ENCODE peak calls at places on chromosomes 16 and 17, in ten cellular contexts. B is GM23248, H is HepG2, J is K562, P is HCT116, Y is PC-3, O is GM12878, F is astrocyte, C is mammary epithelial cell, R is A673. S is an unnamed sample.

GRCh38 chr16:49183911-49184310 is 97.7 kb downstream of the CBLN1 start:
- DNase-seq in Y (peak), B (peak), C (peak), H (peak), J (peak), P (peak), R (peak), F (no peak), O (no peak), S (no peak)

GRCh38 chr16:61182416-61182815 is 853.8 kb downstream of the CDH8 start:
- DNase-seq in O (peak), J (no peak), Y (no peak), H (no peak), F (no peak), B (no peak), C (no peak), R (peak), P (no peak), S (no peak)

GRCh38 chr17:52297230-52298010 is 138.9 kb upstream of the CA10 start:
- DNase-seq in C (peak), Y (peak), B (peak), F (no peak), O (no peak), R (peak), J (no peak), P (no peak), H (peak), S (no peak)

GRCh38 chr16:81321537-81321936 is 6.8 kb downstream of the GAN start:
- DNase-seq in C (no peak), O (no peak), H (no peak), Y (no peak), J (no peak), B (peak), F (no peak), P (no peak), R (no peak), S (no peak)

GRCh38 chr16:24013733-24014645 is 178.2 kb downstream of the PRKCB start:
- DNase-seq in H (no peak), F (no peak), R (peak), Y (no peak), C (peak), O (peak), J (no peak), P (no peak), B (no peak), S (no peak)

GRCh38 chr16:20073203-20074088 is at the start of gene GPR139:
- DNase-seq in H (no peak), Y (no peak), F (no peak), P (no peak), B (no peak), R (no peak), O (no peak), C (no peak), J (no peak), S (no peak)

GRCh38 chr16:50644245-50644644 is 36.9 kb downstream of the SNX20 start:
- DNase-seq in Y (no peak), R (no peak), F (no peak), P (no peak), O (no peak), C (no peak), J (no peak), B (no peak), H (no peak), S (no peak)

GRCh38 chr17:28180449-28180848 is 138.0 kb downstream of the NLK start:
- DNase-seq in R (no peak), O (no peak), B (peak), Y (no peak), H (no peak), C (peak), J (no peak), P (no peak), F (peak), S (no peak)

GRCh38 chr16:73228649-73229048 is 180.7 kb upstream of the ZFHX3 start:
- DNase-seq in F (peak), H (no peak), O (no peak), P (no peak), B (peak), R (no peak), J (no peak), Y (no peak), C (no peak), S (no peak)

GRCh38 chr17:79802736-79803420 is 6.0 kb upstream of the CBX8 start:
- DNase-seq in F (no peak), H (no peak), J (peak), Y (no peak), P (no peak), C (no peak), R (no peak), B (no peak), O (no peak), S (no peak)

GRCh38 chr16:15988268-15989013 is 39.0 kb downstream of the ABCC1 start:
- DNase-seq in R (no peak), B (no peak), P (no peak), O (no peak), J (peak), C (no peak), Y (no peak), H (no peak), F (peak), S (no peak)

GRCh38 chr16:88787579-88788314 is 2.7 kb upstream of the PIEZO1 start:
- DNase-seq in R (no peak), O (no peak), J (no peak), B (no peak), H (peak), F (no peak), Y (no peak), C (no peak), P (no peak), S (no peak)

GRCh38 chr16:88784856-88785105 is 239 bp downstream of the PIEZO1 start:
- DNase-seq in P (no peak), Y (no peak), C (no peak), O (no peak), J (no peak), B (no peak), R (no peak), F (no peak), H (no peak), S (no peak)

GRCh38 chr16:88783391-88784073 is 1.5 kb downstream of the PIEZO1 start:
- DNase-seq in R (peak), F (no peak), C (peak), Y (peak), P (no peak), O (no peak), H (no peak), J (no peak), B (peak), S (no peak)

GRCh38 chr16:88784074-88784855 is 755 bp downstream of the PIEZO1 start:
- DNase-seq in Y (peak), R (peak), B (peak), H (peak), C (peak), F (peak), O (no peak), J (peak), P (no peak), S (no peak)

GRCh38 chr16:88785106-88785924 is at the start of gene PIEZO1:
- DNase-seq in H (no peak), F (no peak), O (no peak), Y (peak), B (peak), C (peak), R (peak), J (peak), P (no peak), S (no peak)
- TF ChIP-seq EZH2 in H (no peak), F (no peak), O (no peak), Y (no peak), B (no peak), C (no peak), R (no peak), J (no peak), P (no peak), S (no peak)

GRCh38 chr17:74925242-74925641 is 1.2 kb downstream of the OTOP2 start:
- DNase-seq in Y (no peak), P (no peak), J (no peak), F (no peak), B (no peak), H (no peak), O (no peak), C (no peak), R (no peak), S (no peak)

GRCh38 chr17:74922694-74923537 is at the start of gene USH1G:
- DNase-seq in C (no peak), Y (peak), P (no peak), H (no peak), B (no peak), F (no peak), O (no peak), J (peak), R (peak), S (no peak)

GRCh38 chr17:74922172-74922571 is 883 bp downstream of the USH1G start:
- DNase-seq in R (no peak), C (no peak), O (no peak), J (no peak), P (no peak), H (no peak), B (no peak), Y (no peak), F (no peak), S (no peak)

GRCh38 chr17:74923538-74924249 is 379 bp upstream of the OTOP2 start:
- DNase-seq in R (peak), F (no peak), C (peak), J (peak), Y (peak), B (peak), O (no peak), P (no peak), H (no peak), S (no peak)

GRCh38 chr17:74924250-74924948 is at the start of gene OTOP2:
- DNase-seq in H (no peak), Y (no peak), O (no peak), R (no peak), J (no peak), C (no peak), P (no peak), F (no peak), B (no peak), S (no peak)
- TF ChIP-seq EZH2 in H (peak), Y (no peak), O (no peak), R (peak), J (no peak), C (peak), P (no peak), F (peak), B (peak), S (peak)

DNA sequence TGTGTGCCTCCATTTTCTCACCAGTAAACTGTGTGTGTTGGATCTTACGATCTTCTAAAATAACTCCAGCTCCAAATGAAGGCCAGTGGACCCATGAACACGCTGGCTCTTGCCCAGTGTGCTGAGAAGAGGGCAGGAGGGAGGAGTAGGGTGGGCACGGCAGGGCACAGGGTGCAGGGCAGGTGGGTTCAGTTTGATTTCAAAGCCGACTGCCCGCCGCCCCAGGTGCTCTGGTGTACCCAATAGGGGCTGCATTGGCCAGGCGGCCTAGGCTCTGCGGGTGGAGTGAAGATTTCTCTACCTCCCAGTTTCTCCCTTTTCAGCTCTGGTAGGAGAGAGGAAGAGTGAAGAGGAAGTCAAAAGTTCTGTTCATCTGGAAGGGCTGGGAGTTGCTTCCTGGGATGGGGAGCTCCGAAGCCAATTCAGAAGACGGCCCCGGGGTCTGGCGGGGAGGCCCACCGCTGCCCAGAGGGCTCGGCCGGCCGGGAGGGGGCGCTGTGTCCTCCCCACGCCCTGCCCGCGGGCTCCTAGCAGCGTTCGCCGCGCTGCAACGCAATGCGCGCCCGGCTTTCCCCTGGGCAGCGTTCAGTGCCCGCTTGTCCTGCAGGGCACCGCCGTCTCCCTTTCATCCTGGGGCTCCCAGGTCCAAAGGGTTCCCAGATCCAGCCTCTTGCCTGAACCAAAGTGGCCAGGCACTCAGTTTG is 1.1 kb upstream of the CRHR1 start:
- DNase-seq in O (no peak), J (peak), F (no peak), R (peak), Y (no peak), C (no peak), P (no peak), B (peak), H (no peak), S (no peak)
- TF ChIP-seq EZH2 in O (no peak), J (no peak), F (no peak), R (no peak), Y (no peak), C (no peak), P (no peak), B (no peak), H (no peak), S (no peak)

DNA sequence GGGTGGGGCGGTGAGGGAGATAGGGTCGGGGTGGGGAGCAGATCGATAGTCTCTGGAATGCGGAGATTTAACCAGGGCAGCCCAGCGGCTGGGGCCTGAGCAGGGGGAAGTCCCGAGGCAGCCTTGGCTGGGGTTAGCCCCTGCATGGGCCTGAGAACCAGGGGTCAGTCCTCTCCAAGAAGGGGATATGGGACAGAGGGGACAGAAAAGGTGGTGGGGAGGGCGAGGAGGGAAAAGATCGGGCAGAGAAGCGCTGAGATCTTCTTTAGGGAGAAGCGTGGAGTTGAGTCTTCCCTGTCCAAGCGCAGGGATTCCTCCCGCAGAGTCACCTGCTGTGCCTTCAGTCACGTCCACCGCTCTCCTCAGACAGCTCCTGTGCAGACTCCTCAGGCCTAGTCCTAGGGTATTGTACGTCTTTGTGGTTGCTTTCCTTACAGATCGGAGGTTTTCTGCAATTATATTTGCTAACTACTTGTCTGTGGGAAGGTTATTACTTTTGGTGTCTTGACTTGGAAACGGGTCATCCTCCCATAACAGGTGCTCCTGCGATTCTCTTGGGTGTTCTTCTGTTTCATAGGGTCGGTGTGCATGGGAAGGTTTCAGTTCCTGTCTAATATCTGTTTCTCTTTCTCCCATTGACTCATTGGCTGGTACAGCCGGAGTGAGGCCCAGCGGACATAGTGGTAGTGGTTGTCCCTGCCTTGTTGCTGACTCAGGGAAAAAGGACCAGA is 952 bp downstream of the CD300A start:
- DNase-seq in P (no peak), O (peak), Y (no peak), F (no peak), J (no peak), H (no peak), C (no peak), R (no peak), B (no peak), S (no peak)
- TF ChIP-seq EZH2 in P (no peak), O (no peak), Y (no peak), F (no peak), J (no peak), H (no peak), C (no peak), R (no peak), B (no peak), S (no peak)

GRCh38 chr17:61452301-61453290 is at the start of gene TBX4:
- DNase-seq in O (no peak), F (no peak), R (no peak), J (no peak), Y (no peak), H (no peak), P (no peak), C (no peak), B (no peak), S (no peak)

GRCh38 chr17:61449707-61450640 is 2.2 kb upstream of the TBX4 start:
- DNase-seq in B (no peak), H (no peak), Y (no peak), F (no peak), C (no peak), R (no peak), P (no peak), J (no peak), O (no peak), S (no peak)

GRCh38 chr17:61453563-61453962 is 1.3 kb downstream of the TBX4 start:
- DNase-seq in C (peak), J (no peak), F (peak), R (no peak), H (no peak), Y (peak), B (no peak), O (no peak), P (no peak), S (no peak)

GRCh38 chr17:61450641-61451537 is 1.3 kb upstream of the TBX4 start:
- DNase-seq in B (no peak), Y (no peak), J (no peak), F (no peak), P (no peak), R (no peak), O (no peak), C (no peak), H (no peak), S (no peak)

GRCh38 chr17:61451538-61452300 is 503 bp upstream of the TBX4 start:
- DNase-seq in H (no peak), J (no peak), O (no peak), P (no peak), F (no peak), B (peak), R (no peak), Y (no peak), C (no peak), S (no peak)
- TF ChIP-seq EZH2 in H (no peak), J (no peak), O (no peak), P (no peak), F (no peak), B (no peak), R (no peak), Y (no peak), C (no peak), S (no peak)

GRCh38 chr17:44559288-44560249 is 2.3 kb downstream of the FZD2 start:
- DNase-seq in J (no peak), Y (no peak), B (peak), F (no peak), H (no peak), P (no peak), O (no peak), C (no peak), R (no peak), S (no peak)

GRCh38 chr17:44556854-44557606 is at the start of gene FZD2:
- DNase-seq in H (peak), F (peak), J (peak), C (peak), O (peak), B (peak), R (peak), P (peak), Y (peak), S (peak)

GRCh38 chr17:44557653-44558285 is 485 bp downstream of the FZD2 start:
- DNase-seq in J (no peak), B (peak), R (peak), F (peak), C (peak), P (no peak), O (no peak), H (no peak), Y (no peak), S (no peak)

GRCh38 chr17:44556114-44556853 is 1.0 kb upstream of the FZD2 start:
- DNase-seq in B (peak), F (no peak), R (peak), H (peak), P (peak), C (peak), O (peak), J (peak), Y (peak), S (no peak)

DNA sequence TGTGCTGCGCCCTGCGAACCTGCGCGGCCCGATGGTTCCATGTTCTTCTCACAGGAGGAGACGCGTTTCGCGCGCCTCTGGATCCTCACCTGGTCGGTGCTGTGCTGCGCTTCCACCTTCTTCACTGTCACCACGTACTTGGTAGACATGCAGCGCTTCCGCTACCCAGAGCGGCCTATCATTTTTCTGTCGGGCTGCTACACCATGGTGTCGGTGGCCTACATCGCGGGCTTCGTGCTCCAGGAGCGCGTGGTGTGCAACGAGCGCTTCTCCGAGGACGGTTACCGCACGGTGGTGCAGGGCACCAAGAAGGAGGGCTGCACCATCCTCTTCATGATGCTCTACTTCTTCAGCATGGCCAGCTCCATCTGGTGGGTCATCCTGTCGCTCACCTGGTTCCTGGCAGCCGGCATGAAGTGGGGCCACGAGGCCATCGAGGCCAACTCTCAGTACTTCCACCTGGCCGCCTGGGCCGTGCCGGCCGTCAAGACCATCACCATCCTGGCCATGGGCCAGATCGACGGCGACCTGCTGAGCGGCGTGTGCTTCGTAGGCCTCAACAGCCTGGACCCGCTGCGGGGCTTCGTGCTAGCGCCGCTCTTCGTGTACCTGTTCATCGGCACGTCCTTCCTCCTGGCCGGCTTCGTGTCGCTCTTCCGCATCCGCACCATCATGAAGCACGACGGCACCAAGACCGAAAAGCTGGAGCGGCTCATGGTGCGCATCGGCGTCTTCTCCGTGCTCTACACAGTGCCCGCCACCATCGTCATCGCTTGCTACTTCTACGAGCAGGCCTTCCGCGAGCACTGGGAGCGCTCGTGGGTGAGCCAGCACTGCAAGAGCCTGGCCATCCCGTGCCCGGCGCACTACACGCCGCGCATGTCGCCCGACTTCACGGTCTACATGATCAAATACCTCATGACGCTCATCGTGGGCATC is 1.3 kb downstream of the FZD2 start:
- DNase-seq in Y (no peak), C (no peak), F (no peak), R (no peak), O (no peak), B (no peak), P (no peak), H (no peak), J (no peak), S (no peak)
- TF ChIP-seq EZH2 in Y (no peak), C (no peak), F (no peak), R (no peak), O (no peak), B (no peak), P (no peak), H (no peak), J (no peak), S (no peak)

DNA sequence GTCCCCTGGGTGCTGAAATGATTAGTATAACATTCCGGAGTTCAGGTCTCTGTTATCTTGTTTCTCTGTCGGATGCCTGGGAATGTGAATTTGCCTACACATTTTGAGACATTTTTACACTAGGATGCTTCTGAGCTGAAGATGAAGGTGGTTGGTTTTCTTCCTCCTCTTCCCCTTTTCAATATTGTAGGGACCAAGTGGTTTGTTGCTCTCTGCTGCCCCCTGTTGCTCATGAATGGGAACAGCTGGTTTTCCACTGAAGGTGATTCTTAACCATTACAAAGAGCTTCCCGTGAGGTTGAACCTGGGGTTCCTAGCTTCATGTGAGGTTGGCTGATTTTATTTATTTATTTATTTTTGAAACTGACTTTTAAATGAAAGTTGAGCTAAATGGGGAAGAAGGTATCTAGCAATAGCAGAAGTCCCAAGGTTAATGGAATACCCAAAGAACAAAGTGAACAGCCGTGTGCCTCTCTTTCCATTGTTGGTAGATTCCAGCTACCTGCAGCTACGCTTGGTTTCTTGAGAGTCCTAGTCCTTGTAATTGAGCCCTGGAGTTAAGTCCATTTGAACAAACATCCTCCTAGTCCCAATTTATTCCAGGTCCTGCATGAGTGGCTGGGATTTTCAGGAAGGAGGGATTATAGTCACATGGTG is 983.9 kb upstream of the EEF2KMT start:
- DNase-seq in F (peak), R (peak), P (no peak), O (no peak), C (peak), J (peak), Y (peak), H (peak), B (peak), S (no peak)
- TF ChIP-seq EZH2 in F (no peak), R (no peak), P (no peak), O (no peak), C (no peak), J (no peak), Y (no peak), H (no peak), B (no peak), S (no peak)

S was measured in keratinocyte.